ENCODE peak calls at places on chromosome 13, in seven cellular contexts. Y is EL; T is stimulated activated CD8-positive, alpha-beta memory T cell treated with anti-CD3 and anti-CD28 coated beads, Interleukin-12 subunit alpha, Interleukin-12 subunit beta, amount 100 ng/mL, for 4 hours; C is naive thymus-derived CD8-positive, alpha-beta T cell; G is KBM-7; V is activated CD8-positive, alpha-beta memory T cell treated with anti-CD3 and anti-CD28 coated beads for 1 hour; I is non-pigmented ciliary epithelial cell. F is an unnamed sample.

GRCh38 chr13:40665754-40666057 is 735 bp downstream of the FOXO1 start:
- DNase-seq in V (no peak), I (no peak), T (peak), Y (no peak), G (no peak), C (peak), F (no peak)

GRCh38 chr13:28805193-28805819 is 14.8 kb upstream of the MTUS2 start:
- DNase-seq in C (no peak), V (no peak), I (no peak), T (no peak), G (peak), Y (peak), F (peak)

GRCh38 chr13:30810261-30810701 is 74.9 kb downstream of the ALOX5AP start:
- DNase-seq in C (no peak), V (no peak), Y (no peak), T (no peak), I (no peak), G (no peak), F (no peak)

GRCh38 chr13:79281335-79281734 is 124.7 kb downstream of the RBM26 start:
- DNase-seq in C (no peak), V (no peak), G (no peak), T (no peak), Y (no peak), I (no peak), F (no peak)

GRCh38 chr13:40148103-40148502 is 492.6 kb downstream of the COG6 start:
- DNase-seq in C (peak), Y (no peak), V (peak), G (no peak), T (no peak), I (no peak), F (no peak)

GRCh38 chr13:66886248-66886647 is 343.9 kb downstream of the PCDH9 start:
- DNase-seq in V (no peak), Y (no peak), I (no peak), G (no peak), C (no peak), T (no peak), F (no peak)

GRCh38 chr13:74871671-74872070 is 610.3 kb downstream of the TBC1D4 start:
- DNase-seq in V (no peak), C (no peak), Y (peak), G (no peak), T (no peak), I (no peak), F (no peak)

GRCh38 chr13:46146898-46147297 is 35.1 kb downstream of the LCP1 start:
- DNase-seq in C (no peak), I (no peak), T (no peak), V (no peak), G (no peak), Y (peak), F (no peak)